ENCODE peak calls at places on chromosomes 3 and 15, in eight cellular contexts. One of them, this sample, is unnamed.
A peak's percentile ranks its signal among the peaks of the same experiment; 100 is the strongest.

GRCh38 chr3:177523072-177523675 is 325.9 kb upstream of the TBL1XR1 start:
- DNase-seq in stomach: no peak
- DNase-seq in GM18507: no peak
- DNase-seq in Kasumi-1: no peak
- DNase-seq in H54: no peak
- DNase-seq in cerebellar cortex: no peak
- DNase-seq in AG08396: no peak
- DNase-seq in T47D: no peak
- DNase-seq in this sample: no peak

GRCh38 chr3:128185630-128186447 is 32.6 kb downstream of the EEFSEC start:
- DNase-seq in stomach: no peak
- DNase-seq in Kasumi-1: no peak
- DNase-seq in AG08396: no peak
- DNase-seq in cerebellar cortex: no peak
- DNase-seq in H54: no peak
- DNase-seq in T47D: no peak
- DNase-seq in GM18507: no peak
- DNase-seq in this sample: no peak

GRCh38 chr15:39367591-39367990 is 213.3 kb upstream of the THBS1 start:
- DNase-seq in AG08396: no peak
- DNase-seq in cerebellar cortex: no peak
- DNase-seq in T47D: no peak
- DNase-seq in stomach: no peak
- DNase-seq in Kasumi-1: no peak
- DNase-seq in GM18507: no peak
- DNase-seq in H54: no peak
- DNase-seq in this sample: no peak

GRCh38 chr15:83396071-83396470 is 51.1 kb upstream of the SH3GL3 start:
- DNase-seq in Kasumi-1: no peak
- DNase-seq in GM18507: no peak
- DNase-seq in T47D: no peak
- DNase-seq in H54: no peak
- DNase-seq in stomach: no peak
- DNase-seq in AG08396: no peak
- DNase-seq in cerebellar cortex: no peak
- DNase-seq in this sample: no peak

GRCh38 chr3:129601713-129602112 is 4.8 kb downstream of the PLXND1 start:
- DNase-seq in AG08396: no peak
- DNase-seq in T47D: no peak
- DNase-seq in stomach: no peak
- DNase-seq in H54: no peak
- DNase-seq in cerebellar cortex: no peak
- DNase-seq in GM18507: no peak
- DNase-seq in Kasumi-1: no peak
- DNase-seq in this sample: no peak

GRCh38 chr15:88985547-88986393 is 72.6 kb upstream of the MFGE8 start:
- DNase-seq in Kasumi-1: no peak
- DNase-seq in GM18507: no peak
- DNase-seq in cerebellar cortex: no peak
- DNase-seq in H54: no peak
- DNase-seq in stomach: no peak
- DNase-seq in T47D: no peak
- DNase-seq in AG08396: no peak
- DNase-seq in this sample: no peak

GRCh38 chr3:175146258-175146657 is 287.1 kb downstream of the NAALADL2 start:
- DNase-seq in cerebellar cortex: no peak
- DNase-seq in H54: no peak
- DNase-seq in GM18507: no peak
- DNase-seq in stomach: no peak
- DNase-seq in Kasumi-1: peak; percentile 23
- DNase-seq in T47D: peak; percentile 30
- DNase-seq in AG08396: no peak
- DNase-seq in this sample: no peak

GRCh38 chr3:133303430-133303829 is 96.4 kb upstream of the BFSP2 start:
- DNase-seq in GM18507: no peak
- DNase-seq in H54: no peak
- DNase-seq in stomach: no peak
- DNase-seq in AG08396: no peak
- DNase-seq in Kasumi-1: no peak
- DNase-seq in T47D: no peak
- DNase-seq in cerebellar cortex: no peak
- DNase-seq in this sample: no peak

GRCh38 chr3:53196575-53197407 is 35.8 kb downstream of the PRKCD start:
- DNase-seq in T47D: peak; percentile 68
- DNase-seq in cerebellar cortex: no peak
- DNase-seq in GM18507: no peak
- DNase-seq in H54: no peak
- DNase-seq in AG08396: no peak
- DNase-seq in Kasumi-1: peak; percentile 30
- DNase-seq in stomach: no peak
- DNase-seq in this sample: no peak

This sample was measured in Peyer's patch.